ENCODE peak calls at places on chromosomes 4 and X, in four cellular contexts. One of them, this sample, is unnamed.

GRCh38 chrX:149470960-149471359 is 34.1 kb downstream of the IDS start:
- DNase-seq in ACHN: peak
- DNase-seq in posterior vena cava: peak
- DNase-seq in central memory CD8-positive, alpha-beta T cell: no peak
- DNase-seq in this sample: peak

GRCh38 chr4:15963001-15963451 is at the start of gene FGFBP2:
- DNase-seq in ACHN: peak
- DNase-seq in posterior vena cava: no peak
- DNase-seq in central memory CD8-positive, alpha-beta T cell: peak
- DNase-seq in this sample: no peak

GRCh38 chr4:1711055-1711905 is 839 bp downstream of the SLBP start:
- DNase-seq in ACHN: peak
- DNase-seq in posterior vena cava: no peak
- DNase-seq in central memory CD8-positive, alpha-beta T cell: no peak
- DNase-seq in this sample: no peak

GRCh38 chr4:742742-743311 is 37.2 kb downstream of the PCGF3 start:
- DNase-seq in ACHN: peak
- DNase-seq in posterior vena cava: peak
- DNase-seq in central memory CD8-positive, alpha-beta T cell: peak
- DNase-seq in this sample: no peak

GRCh38 chr4:98994474-98995182 is 893 bp upstream of the METAP1 start:
- DNase-seq in ACHN: peak
- DNase-seq in posterior vena cava: no peak
- DNase-seq in central memory CD8-positive, alpha-beta T cell: no peak
- DNase-seq in this sample: no peak

GRCh38 chr4:88219099-88219498 is 60.7 kb upstream of the ABCG2 start:
- DNase-seq in ACHN: peak
- DNase-seq in posterior vena cava: no peak
- DNase-seq in central memory CD8-positive, alpha-beta T cell: no peak
- DNase-seq in this sample: no peak

GRCh38 chrX:72306851-72307645 is 1.3 kb upstream of the CITED1 start:
- DNase-seq in ACHN: peak
- DNase-seq in posterior vena cava: peak
- DNase-seq in central memory CD8-positive, alpha-beta T cell: no peak
- DNase-seq in this sample: peak

GRCh38 chr4:94127707-94128328 is 79.8 kb upstream of the SMARCAD1 start:
- DNase-seq in ACHN: peak
- DNase-seq in posterior vena cava: no peak
- DNase-seq in central memory CD8-positive, alpha-beta T cell: no peak
- DNase-seq in this sample: no peak

GRCh38 chr4:110533940-110534339 is 58.0 kb downstream of the ENPEP start:
- DNase-seq in ACHN: peak
- DNase-seq in posterior vena cava: no peak
- DNase-seq in central memory CD8-positive, alpha-beta T cell: no peak
- DNase-seq in this sample: no peak

GRCh38 chr4:14445882-14446281 is 556.4 kb upstream of the CPEB2 start:
- DNase-seq in ACHN: no peak
- DNase-seq in posterior vena cava: no peak
- DNase-seq in central memory CD8-positive, alpha-beta T cell: no peak
- DNase-seq in this sample: no peak

GRCh38 chr4:8914461-8915171 is 43.0 kb upstream of the HMX1 start:
- DNase-seq in ACHN: no peak
- DNase-seq in posterior vena cava: peak
- DNase-seq in central memory CD8-positive, alpha-beta T cell: no peak
- DNase-seq in this sample: peak

GRCh38 chrX:70264784-70265183 is 3.4 kb upstream of the ARR3 start:
- DNase-seq in ACHN: no peak
- DNase-seq in posterior vena cava: no peak
- DNase-seq in central memory CD8-positive, alpha-beta T cell: no peak
- DNase-seq in this sample: no peak

This sample was measured in mesenteric fat pad.